ENCODE peak calls at places on chromosomes 4 and X, in eight cellular contexts. X is stimulated activated CD4-positive, alpha-beta T cell treated with anti-CD3 and anti-CD28 coated beads, Interleukin-1b, Interleukin-23, amount 100 ng/mL, for 48 hours; W is HFFc6; P is Kasumi-1; U is cardiac fibroblast; R is fibroblast of villous mesenchyme; Q is EH; V is AG09309. B is an unnamed sample.

GRCh38 chr4:111433436-111433835 is 711.8 kb upstream of the FAM241A start:
- DNase-seq in W (no peak), U (no peak), R (no peak), V (no peak), Q (peak; percentile 6), X (no peak), P (no peak), B (no peak)

GRCh38 chr4:85522836-85523235 is 47.9 kb downstream of the ARHGAP24 start:
- DNase-seq in R (no peak), V (no peak), W (no peak), X (no peak), Q (peak; percentile 20), U (peak; percentile 16), P (no peak), B (no peak)

GRCh38 chr4:93751410-93751809 is 77.1 kb upstream of the ATOH1 start:
- DNase-seq in U (no peak), Q (no peak), X (no peak), W (no peak), V (no peak), R (no peak), P (no peak), B (no peak)

GRCh38 chr4:142160509-142160908 is 524.1 kb downstream of the IL15 start:
- DNase-seq in P (no peak), V (no peak), Q (peak; percentile 17), R (peak; percentile 16), W (no peak), X (no peak), U (no peak), B (no peak)

GRCh38 chrX:108001218-108001814 is 19.1 kb upstream of the TEX13B start:
- DNase-seq in R (peak; percentile 60), W (peak; percentile 53), V (peak; percentile 16), Q (peak; percentile 52), X (peak; percentile 1), P (peak; percentile 63), U (peak; percentile 67), B (no peak)

GRCh38 chrX:154592505-154592904 is 7.6 kb downstream of the CTAG1A start:
- DNase-seq in X (no peak), V (no peak), P (no peak), U (no peak), Q (no peak), W (no peak), R (no peak), B (no peak)

GRCh38 chr4:99640676-99641075 is 17.0 kb downstream of the C4orf54 start:
- DNase-seq in V (no peak), R (no peak), U (peak; percentile 8), P (no peak), X (no peak), W (no peak), Q (no peak), B (no peak)

GRCh38 chr4:122503214-122503613 is 46.7 kb upstream of the IL2 start:
- DNase-seq in V (no peak), W (no peak), R (no peak), U (peak; percentile 3), P (no peak), X (peak; percentile 14), Q (no peak), B (no peak)

GRCh38 chrX:44675364-44676024 is 132.8 kb upstream of the FUNDC1 start:
- DNase-seq in P (no peak), U (peak; percentile 83), X (no peak), V (peak; percentile 64), W (peak; percentile 59), Q (peak; percentile 71), R (peak; percentile 77), B (no peak)

GRCh38 chr4:96916731-96917130 is 1076.8 kb downstream of the PDHA2 start:
- DNase-seq in P (no peak), R (no peak), W (no peak), X (no peak), V (no peak), U (no peak), Q (no peak), B (no peak)

GRCh38 chr4:184988611-184989010 is 29.7 kb upstream of the HELT start:
- DNase-seq in P (no peak), Q (no peak), V (no peak), R (no peak), W (no peak), X (no peak), U (no peak), B (no peak)

GRCh38 chrX:102067966-102068723 is 57.3 kb upstream of the TCEAL2 start:
- DNase-seq in Q (peak; percentile 29), W (peak; percentile 19), X (no peak), V (no peak), R (peak; percentile 4), U (peak; percentile 35), P (peak; percentile 34), B (no peak)

GRCh38 chrX:39866229-39866628 is 231.5 kb downstream of the BCOR start:
- DNase-seq in X (no peak), V (no peak), Q (no peak), R (no peak), W (no peak), U (no peak), P (no peak), B (no peak)

GRCh38 chr4:102817021-102817605 is 10.2 kb downstream of the UBE2D3 start:
- DNase-seq in U (no peak), Q (no peak), R (no peak), V (no peak), W (no peak), P (no peak), X (no peak), B (no peak)

GRCh38 chrX:132294192-132294591 is 74.9 kb upstream of the RAP2C start:
- DNase-seq in Q (no peak), V (no peak), X (no peak), R (no peak), U (no peak), W (no peak), P (no peak), B (no peak)

GRCh38 chr4:30948653-30949052 is 228.5 kb downstream of the PCDH7 start:
- DNase-seq in U (peak; percentile 57), V (peak; percentile 44), W (no peak), X (no peak), P (no peak), R (peak; percentile 81), Q (peak; percentile 8), B (no peak)

GRCh38 chr4:144572660-144573059 is 73.3 kb upstream of the HHIP start:
- DNase-seq in P (no peak), X (no peak), V (no peak), U (no peak), Q (no peak), R (no peak), W (no peak), B (no peak)

GRCh38 chr4:89551191-89551590 is 243.6 kb upstream of the GPRIN3 start:
- DNase-seq in U (no peak), Q (no peak), R (no peak), X (no peak), W (no peak), V (no peak), P (no peak), B (no peak)

GRCh38 chrX:9447906-9448305 is 17.0 kb upstream of the TBL1X start:
- DNase-seq in Q (no peak), R (no peak), P (no peak), V (no peak), X (no peak), W (no peak), U (no peak), B (no peak)

GRCh38 chr4:2084316-2084715 is 25.2 kb downstream of the NAT8L start:
- DNase-seq in R (no peak), V (no peak), P (no peak), U (no peak), W (no peak), Q (no peak), X (no peak), B (no peak)

GRCh38 chrX:131747173-131747572 is 203.3 kb downstream of the OR13H1 start:
- DNase-seq in Q (no peak), R (peak; percentile 92), U (no peak), X (no peak), W (no peak), V (peak; percentile 90), P (no peak), B (no peak)

GRCh38 chr4:36187723-36188333 is 56.5 kb downstream of the ARAP2 start:
- DNase-seq in P (peak; percentile 74), W (no peak), R (peak; percentile 24), Q (no peak), X (no peak), U (peak; percentile 33), V (no peak), B (no peak)

B was measured in cortex of kidney.